ENCODE peak calls at places on chromosomes 12 and 14, in four cellular contexts. S is HCT116, C is thyroid gland, B is adrenal gland. R is an unnamed sample.

GRCh38 chr14:31371651-31372050 is 48.7 kb downstream of the HEATR5A start:
- DNase-seq in S (no peak), C (no peak), B (no peak), R (no peak)

GRCh38 chr14:93120522-93120921 is 4.8 kb upstream of the ITPK1 start:
- DNase-seq in B (no peak), C (no peak), S (no peak), R (no peak)

GRCh38 chr12:109582636-109583035 is 9.0 kb downstream of the MVK start:
- DNase-seq in B (no peak), C (peak), S (no peak), R (no peak)

GRCh38 chr12:67288561-67288960 is 19.4 kb downstream of the CAND1 start:
- DNase-seq in B (peak), C (no peak), S (no peak), R (no peak)

GRCh38 chr14:90681889-90682429 is 134.3 kb downstream of the TTC7B start:
- DNase-seq in S (no peak), B (no peak), C (no peak), R (no peak)

GRCh38 chr14:51498411-51499227 is 153.1 kb upstream of the FRMD6 start:
- DNase-seq in C (peak), B (peak), S (no peak), R (no peak)

GRCh38 chr12:95574799-95575452 is 23.6 kb upstream of the USP44 start:
- DNase-seq in B (no peak), C (no peak), S (peak), R (peak)

GRCh38 chr12:75315518-75315917 is 14.6 kb downstream of the CAPS2 start:
- DNase-seq in C (no peak), S (no peak), B (no peak), R (no peak)

GRCh38 chr12:39112064-39112463 is 206.7 kb upstream of the CPNE8 start:
- DNase-seq in C (no peak), S (no peak), B (no peak), R (no peak)

GRCh38 chr14:61090432-61091216 is 109.6 kb downstream of the SLC38A6 start:
- DNase-seq in B (no peak), S (no peak), C (no peak), R (no peak)

GRCh38 chr12:108461071-108461670 is 53.9 kb upstream of the FICD start:
- DNase-seq in S (no peak), C (no peak), B (no peak), R (no peak)

GRCh38 chr12:27814851-27815591 is 35.0 kb upstream of the MANSC4 start:
- DNase-seq in S (no peak), B (no peak), C (no peak), R (no peak)

GRCh38 chr14:100306506-100307214 is 416 bp upstream of the SLC25A29 start:
- DNase-seq in B (peak), S (peak), C (peak), R (peak)

GRCh38 chr14:45065951-45066350 is 18.0 kb upstream of the PRPF39 start:
- DNase-seq in B (no peak), S (no peak), C (no peak), R (no peak)

GRCh38 chr12:62484234-62484633 is 17.6 kb downstream of the MON2 start:
- DNase-seq in B (no peak), C (no peak), S (no peak), R (no peak)

GRCh38 chr14:103329421-103330347 is 4.4 kb upstream of the EIF5 start:
- DNase-seq in B (peak), C (peak), S (no peak), R (no peak)

GRCh38 chr12:119369907-119370546 is 35.5 kb downstream of the CCDC60 start:
- DNase-seq in C (no peak), S (no peak), B (no peak), R (no peak)

GRCh38 chr12:55737581-55738112 is 5.3 kb upstream of the GDF11 start:
- DNase-seq in S (no peak), C (no peak), B (no peak), R (peak)

GRCh38 chr14:80146941-80147340 is 64.4 kb downstream of the DIO2 start:
- DNase-seq in S (no peak), C (no peak), B (no peak), R (no peak)

GRCh38 chr14:91059576-91060471 is 617 bp downstream of the RPS6KA5 start:
- DNase-seq in C (peak), S (no peak), B (peak), R (peak)

GRCh38 chr14:103706551-103707328 is 8.5 kb downstream of the XRCC3 start:
- DNase-seq in S (no peak), B (no peak), C (no peak), R (no peak)

GRCh38 chr14:99189201-99189801 is 82.7 kb downstream of the BCL11B start:
- DNase-seq in C (no peak), S (no peak), B (no peak), R (no peak)

GRCh38 chr12:4293942-4294505 is 20.5 kb downstream of the CCND2 start:
- DNase-seq in B (no peak), C (no peak), S (no peak), R (no peak)

GRCh38 chr14:65281991-65282908 is 130.3 kb upstream of the FUT8 start:
- DNase-seq in B (no peak), S (no peak), C (no peak), R (no peak)

GRCh38 chr14:91140672-91141071 is 26.8 kb downstream of the DGLUCY start:
- DNase-seq in C (no peak), B (no peak), S (peak), R (no peak)

GRCh38 chr14:32826404-32827082 is 112.1 kb upstream of the NPAS3 start:
- DNase-seq in S (no peak), B (no peak), C (peak), R (no peak)

GRCh38 chr14:52222901-52223300 is 44.6 kb upstream of the PTGDR start:
- DNase-seq in C (no peak), S (no peak), B (no peak), R (no peak)

DNA sequence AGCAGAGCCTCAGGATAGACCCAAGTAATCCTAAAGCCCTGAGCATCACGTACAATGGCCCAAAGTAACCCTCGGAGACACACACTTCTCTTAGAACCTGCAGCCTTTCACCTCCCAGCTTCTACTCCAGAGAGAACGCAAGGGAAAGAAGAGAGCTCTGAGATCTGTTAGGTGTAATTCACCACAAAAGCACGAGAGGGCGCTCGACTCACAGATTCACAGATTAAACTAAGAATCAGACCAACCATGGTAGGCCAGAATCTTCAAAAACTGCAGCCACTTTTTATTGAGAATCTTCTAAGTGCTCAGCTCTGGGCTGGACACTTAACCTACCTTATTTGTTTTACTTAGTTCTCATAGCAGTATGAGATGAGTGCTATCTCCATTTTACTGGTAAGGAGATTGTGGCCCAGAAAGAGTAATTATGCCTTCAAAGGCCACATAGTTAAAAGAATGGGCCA is 1.3 kb upstream of the DDX23 start:
- DNase-seq in C (peak), S (peak), B (peak), R (peak)
- TF ChIP-seq POLR2A in C (no peak), S (no peak), B (no peak), R (no peak)

DNA sequence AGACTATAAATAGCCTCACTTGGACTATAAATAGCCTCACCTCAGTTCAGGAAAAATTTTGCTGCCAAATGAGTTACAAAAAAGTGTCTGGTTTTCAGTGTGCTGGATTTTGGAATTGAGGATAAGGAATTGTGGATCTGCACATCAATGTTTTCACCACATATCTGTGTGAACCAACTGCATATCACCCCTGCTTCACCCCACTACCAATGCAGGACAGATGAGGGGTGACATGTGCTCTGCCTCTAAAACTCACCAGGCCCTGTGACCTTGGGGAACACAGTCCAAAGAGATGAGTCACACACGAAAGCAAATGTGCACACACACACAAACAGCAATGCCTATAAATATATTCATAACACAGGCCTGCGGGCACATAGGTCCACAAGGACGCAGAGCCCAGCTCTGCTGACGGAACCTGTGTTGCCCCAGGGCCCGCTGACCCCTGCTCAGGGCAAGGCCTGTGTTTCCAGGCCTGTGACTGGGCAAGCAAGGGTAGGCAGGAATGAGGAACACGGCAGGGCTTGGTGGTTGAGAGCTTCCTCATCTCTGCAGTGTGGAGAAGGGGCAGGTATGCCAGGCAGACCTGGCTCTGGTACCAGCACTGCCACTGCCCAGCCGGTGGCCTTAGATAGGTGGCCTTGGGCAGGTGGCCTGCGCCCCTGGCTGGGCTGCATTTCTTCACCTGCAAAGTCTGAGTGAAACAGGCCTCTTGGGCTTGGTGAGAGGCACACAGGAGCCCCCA is 82.4 kb downstream of the ARL6IP4 start:
- DNase-seq in C (no peak), S (peak), B (peak), R (no peak)
- TF ChIP-seq POLR2A in C (no peak), S (no peak), B (peak), R (no peak)

GRCh38 chr14:68783408-68784297 is 9.2 kb downstream of the ZFP36L1 start:
- DNase-seq in B (no peak), C (no peak), S (no peak), R (no peak)

GRCh38 chr14:68784298-68784910 is 8.5 kb downstream of the ZFP36L1 start:
- DNase-seq in C (peak), S (no peak), B (no peak), R (no peak)

GRCh38 chr14:68786491-68787234 is 6.2 kb downstream of the ZFP36L1 start:
- DNase-seq in S (no peak), C (no peak), B (peak), R (no peak)

GRCh38 chr14:68785817-68786490 is 6.9 kb downstream of the ZFP36L1 start:
- DNase-seq in B (no peak), S (no peak), C (no peak), R (peak)

GRCh38 chr14:68784995-68785816 is 7.7 kb downstream of the ZFP36L1 start:
- DNase-seq in B (no peak), C (no peak), S (peak), R (no peak)
- TF ChIP-seq POLR2A in B (peak), C (no peak), S (no peak), R (no peak)

GRCh38 chr12:131510431-131510830 is 200.5 kb upstream of the SFSWAP start:
- DNase-seq in B (no peak), S (no peak), C (no peak), R (no peak)

GRCh38 chr12:131511803-131512564 is 198.9 kb upstream of the SFSWAP start:
- DNase-seq in B (no peak), S (no peak), C (no peak), R (no peak)

GRCh38 chr12:131509706-131510105 is 201.2 kb upstream of the SFSWAP start:
- DNase-seq in B (no peak), C (no peak), S (no peak), R (no peak)

GRCh38 chr12:131513606-131514005 is 197.3 kb upstream of the SFSWAP start:
- DNase-seq in B (no peak), C (no peak), S (no peak), R (no peak)

DNA sequence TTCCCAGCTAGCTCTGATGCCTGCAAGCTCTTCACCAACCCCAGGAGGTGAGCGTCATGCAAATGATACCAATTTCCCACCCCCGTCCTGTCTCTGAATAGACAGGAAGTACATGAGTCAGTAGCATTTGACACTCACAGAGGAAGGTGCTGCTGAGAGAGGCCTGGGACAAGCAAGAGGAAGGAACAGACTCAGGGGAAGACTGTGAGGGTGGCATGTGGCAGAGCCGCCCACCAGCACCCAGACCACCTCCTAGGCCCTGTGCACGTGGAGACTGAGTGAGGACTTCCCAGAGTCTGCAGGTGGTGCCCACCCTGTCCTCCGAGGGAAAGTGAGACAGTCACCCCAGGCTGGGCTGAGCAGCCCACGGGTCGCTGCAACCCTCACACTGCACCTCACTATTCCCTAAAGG is 199.5 kb upstream of the SFSWAP start:
- DNase-seq in S (peak), C (no peak), B (no peak), R (no peak)
- TF ChIP-seq POLR2A in S (no peak), C (no peak), B (no peak), R (no peak)

GRCh38 chr14:94769413-94770250 is at the start of gene GSC:
- DNase-seq in B (no peak), C (peak), S (no peak), R (no peak)
- TF ChIP-seq POLR2A in B (no peak), C (no peak), S (no peak), R (no peak)